ENCODE peak calls at places on chromosomes 1 and 21, in five cellular contexts. One of them, this sample, is unnamed.

GRCh38 chr1:52403566-52404115 is 582 bp downstream of the ORC1 start:
- DNase-seq in A549: peak; percentile 74
- DNase-seq in K562: peak; percentile 72
- DNase-seq in WTC11: peak; percentile 51
- DNase-seq in HCT116: peak; percentile 55
- DNase-seq in this sample: peak; percentile 86

GRCh38 chr21:18951291-18952038 is 547.9 kb upstream of the TMPRSS15 start:
- DNase-seq in A549: peak; percentile 5
- DNase-seq in K562: peak; percentile 6
- DNase-seq in WTC11: peak; percentile 50
- DNase-seq in HCT116: no peak
- DNase-seq in this sample: peak; percentile 57

GRCh38 chr1:229608590-229608989 is 17.3 kb downstream of the TAF5L start:
- DNase-seq in A549: no peak
- DNase-seq in K562: no peak
- DNase-seq in WTC11: no peak
- DNase-seq in HCT116: no peak
- DNase-seq in this sample: no peak

GRCh38 chr1:10170362-10170665 is 40.1 kb upstream of the KIF1B start:
- DNase-seq in A549: no peak
- DNase-seq in K562: no peak
- DNase-seq in WTC11: no peak
- DNase-seq in HCT116: no peak
- DNase-seq in this sample: no peak

GRCh38 chr1:6800728-6801127 is 15.5 kb downstream of the CAMTA1 start:
- DNase-seq in A549: peak; percentile 20
- DNase-seq in K562: no peak
- DNase-seq in WTC11: no peak
- DNase-seq in HCT116: no peak
- DNase-seq in this sample: peak; percentile 22

GRCh38 chr1:200921571-200922110 is 26.9 kb downstream of the INAVA start:
- DNase-seq in A549: no peak
- DNase-seq in K562: no peak
- DNase-seq in WTC11: no peak
- DNase-seq in HCT116: no peak
- DNase-seq in this sample: no peak

GRCh38 chr1:237124856-237125462 is 83.0 kb downstream of the RYR2 start:
- DNase-seq in A549: peak; percentile 33
- DNase-seq in K562: peak; percentile 28
- DNase-seq in WTC11: no peak
- DNase-seq in HCT116: peak; percentile 8
- DNase-seq in this sample: peak; percentile 39

GRCh38 chr1:63827411-63828321 is 53.8 kb downstream of the ROR1 start:
- DNase-seq in A549: no peak
- DNase-seq in K562: no peak
- DNase-seq in WTC11: no peak
- DNase-seq in HCT116: no peak
- DNase-seq in this sample: no peak

GRCh38 chr21:14358775-14359174 is 24.2 kb downstream of the HSPA13 start:
- DNase-seq in A549: no peak
- DNase-seq in K562: no peak
- DNase-seq in WTC11: no peak
- DNase-seq in HCT116: no peak
- DNase-seq in this sample: no peak

GRCh38 chr1:18583326-18583941 is 47.2 kb upstream of the PAX7 start:
- DNase-seq in A549: no peak
- DNase-seq in K562: no peak
- DNase-seq in WTC11: peak; percentile 35
- DNase-seq in HCT116: no peak
- DNase-seq in this sample: no peak

GRCh38 chr1:24961334-24961733 is 31.3 kb upstream of the RUNX3 start:
- DNase-seq in A549: no peak
- DNase-seq in K562: no peak
- DNase-seq in WTC11: no peak
- DNase-seq in HCT116: no peak
- DNase-seq in this sample: no peak

GRCh38 chr1:71921197-71921596 is 361.1 kb downstream of the NEGR1 start:
- DNase-seq in A549: no peak
- DNase-seq in K562: no peak
- DNase-seq in WTC11: no peak
- DNase-seq in HCT116: no peak
- DNase-seq in this sample: no peak

GRCh38 chr21:18449586-18449985 is 46.0 kb upstream of the TMPRSS15 start:
- DNase-seq in A549: no peak
- DNase-seq in K562: no peak
- DNase-seq in WTC11: no peak
- DNase-seq in HCT116: no peak
- DNase-seq in this sample: no peak

GRCh38 chr1:41728403-41729202 is 190.1 kb downstream of the HIVEP3 start:
- DNase-seq in A549: no peak
- DNase-seq in K562: no peak
- DNase-seq in WTC11: no peak
- DNase-seq in HCT116: no peak
- DNase-seq in this sample: peak; percentile 86

GRCh38 chr21:30813174-30813573 is at the start of gene KRTAP8-1:
- DNase-seq in A549: no peak
- DNase-seq in K562: no peak
- DNase-seq in WTC11: no peak
- DNase-seq in HCT116: no peak
- DNase-seq in this sample: no peak

GRCh38 chr21:38922474-38922873 is 116.7 kb downstream of the ETS2 start:
- DNase-seq in A549: no peak
- DNase-seq in K562: no peak
- DNase-seq in WTC11: no peak
- DNase-seq in HCT116: no peak
- DNase-seq in this sample: no peak

GRCh38 chr1:157963713-157964112 is 29.7 kb upstream of the KIRREL1 start:
- DNase-seq in A549: peak; percentile 61
- DNase-seq in K562: peak; percentile 73
- DNase-seq in WTC11: peak; percentile 79
- DNase-seq in HCT116: peak; percentile 39
- DNase-seq in this sample: peak; percentile 62

GRCh38 chr1:157965584-157965983 is 27.9 kb upstream of the KIRREL1 start:
- DNase-seq in A549: peak; percentile 11
- DNase-seq in K562: no peak
- DNase-seq in WTC11: no peak
- DNase-seq in HCT116: no peak
- DNase-seq in this sample: no peak

GRCh38 chr1:157960773-157961172 is 32.7 kb upstream of the KIRREL1 start:
- DNase-seq in A549: no peak
- DNase-seq in K562: no peak
- DNase-seq in WTC11: peak; percentile 18
- DNase-seq in HCT116: no peak
- DNase-seq in this sample: no peak

GRCh38 chr1:157959750-157960149 is 33.7 kb upstream of the KIRREL1 start:
- DNase-seq in A549: no peak
- DNase-seq in K562: no peak
- DNase-seq in WTC11: no peak
- DNase-seq in HCT116: no peak
- DNase-seq in this sample: no peak

DNA sequence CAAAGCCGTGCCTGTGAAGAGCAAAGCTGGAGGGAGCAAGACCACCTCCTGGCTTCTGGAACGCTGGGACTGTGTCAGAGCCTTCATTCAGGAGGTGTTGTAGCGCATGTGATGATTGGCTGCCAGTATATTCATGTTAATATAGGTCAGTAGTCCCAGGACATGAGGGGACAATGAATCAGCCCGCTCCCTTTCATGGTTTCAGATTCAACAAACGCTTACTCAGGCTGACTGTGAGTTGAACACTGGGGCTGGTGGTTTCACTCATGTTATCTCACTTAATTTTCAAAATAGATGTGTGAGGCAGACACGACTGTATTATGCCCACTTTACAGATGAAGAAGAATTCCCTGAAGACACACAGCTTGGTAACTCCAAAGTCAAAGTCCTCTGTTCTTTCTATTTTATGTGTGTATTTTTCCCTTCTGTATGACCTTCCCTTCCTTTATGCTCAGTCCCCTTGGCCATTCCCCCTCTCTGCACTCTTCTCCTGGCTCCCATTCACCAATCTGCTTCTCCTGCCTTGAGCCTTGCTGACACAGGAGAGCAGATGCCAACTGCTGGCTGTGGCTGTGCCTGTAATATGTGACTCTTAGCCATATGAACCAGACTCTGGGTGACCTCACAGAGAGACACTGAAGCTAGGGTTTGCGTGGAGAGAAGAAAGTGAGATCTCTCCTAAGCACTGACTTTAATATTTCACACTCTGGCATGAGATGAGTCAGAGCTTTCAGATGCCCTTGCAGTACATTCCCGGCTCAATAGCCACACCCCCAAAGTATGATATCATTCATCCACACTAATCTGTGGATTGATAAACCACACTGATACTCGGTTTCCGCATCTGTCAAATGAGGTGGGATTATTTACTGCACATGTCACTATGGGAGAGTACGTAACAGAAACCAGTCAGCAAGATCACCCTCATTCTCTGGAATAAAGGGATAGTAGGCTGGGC is 31.4 kb upstream of the KIRREL1 start:
- DNase-seq in A549: peak; percentile 16
- DNase-seq in K562: no peak
- DNase-seq in WTC11: no peak
- DNase-seq in HCT116: no peak
- DNase-seq in this sample: no peak
- TF ChIP-seq MAX in A549: no peak
- TF ChIP-seq MAX in K562: no peak
- TF ChIP-seq MAX in WTC11: no peak
- TF ChIP-seq MAX in HCT116: no peak
- TF ChIP-seq MAX in this sample: no peak

GRCh38 chr1:172341697-172342096 is 78.8 kb upstream of the C1orf105 start:
- DNase-seq in A549: no peak
- DNase-seq in K562: no peak
- DNase-seq in WTC11: no peak
- DNase-seq in HCT116: no peak
- DNase-seq in this sample: no peak

GRCh38 chr1:172339840-172340239 is 80.6 kb upstream of the C1orf105 start:
- DNase-seq in A549: no peak
- DNase-seq in K562: no peak
- DNase-seq in WTC11: no peak
- DNase-seq in HCT116: no peak
- DNase-seq in this sample: no peak

GRCh38 chr1:172335377-172335776 is 85.1 kb upstream of the C1orf105 start:
- DNase-seq in A549: no peak
- DNase-seq in K562: no peak
- DNase-seq in WTC11: no peak
- DNase-seq in HCT116: no peak
- DNase-seq in this sample: no peak

GRCh38 chr1:172340520-172340919 is 80.0 kb upstream of the C1orf105 start:
- DNase-seq in A549: no peak
- DNase-seq in K562: no peak
- DNase-seq in WTC11: no peak
- DNase-seq in HCT116: no peak
- DNase-seq in this sample: no peak

DNA sequence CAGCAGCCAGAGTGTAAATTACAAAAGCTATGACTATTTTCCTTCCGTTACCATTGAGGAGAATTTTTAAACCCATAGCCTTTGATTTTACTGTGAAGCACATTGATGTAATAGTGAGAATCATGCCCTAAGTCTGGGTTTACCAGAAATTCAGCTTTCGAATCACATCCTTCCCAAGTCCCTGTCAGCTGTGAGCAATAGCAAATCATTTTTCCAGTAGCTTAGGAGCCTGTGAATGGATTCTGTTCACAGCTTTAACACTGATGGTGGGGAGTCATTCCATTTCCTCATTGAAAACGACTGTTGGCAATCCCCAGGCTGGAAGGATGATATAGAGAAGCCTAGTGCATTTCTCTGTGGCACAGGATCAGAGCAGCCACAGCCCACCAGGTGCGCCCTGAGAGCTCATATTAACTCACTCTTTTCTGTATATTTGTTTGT is 82.2 kb upstream of the C1orf105 start:
- DNase-seq in A549: no peak
- DNase-seq in K562: no peak
- DNase-seq in WTC11: no peak
- DNase-seq in HCT116: no peak
- DNase-seq in this sample: no peak
- TF ChIP-seq MAX in A549: no peak
- TF ChIP-seq MAX in K562: no peak
- TF ChIP-seq MAX in WTC11: no peak
- TF ChIP-seq MAX in HCT116: no peak
- TF ChIP-seq MAX in this sample: no peak

GRCh38 chr1:223235091-223235490 is 92.0 kb upstream of the TLR5 start:
- DNase-seq in A549: no peak
- DNase-seq in K562: no peak
- DNase-seq in WTC11: no peak
- DNase-seq in HCT116: no peak
- DNase-seq in this sample: no peak

GRCh38 chr1:223233019-223233409 is 90.0 kb upstream of the TLR5 start:
- DNase-seq in A549: no peak
- DNase-seq in K562: no peak
- DNase-seq in WTC11: no peak
- DNase-seq in HCT116: no peak
- DNase-seq in this sample: no peak

GRCh38 chr1:223233410-223234163 is 90.5 kb upstream of the TLR5 start:
- DNase-seq in A549: peak; percentile 41
- DNase-seq in K562: peak; percentile 80
- DNase-seq in WTC11: no peak
- DNase-seq in HCT116: peak; percentile 70
- DNase-seq in this sample: no peak

GRCh38 chr1:223234164-223234501 is 91.1 kb upstream of the TLR5 start:
- DNase-seq in A549: no peak
- DNase-seq in K562: no peak
- DNase-seq in WTC11: no peak
- DNase-seq in HCT116: no peak
- DNase-seq in this sample: no peak

DNA sequence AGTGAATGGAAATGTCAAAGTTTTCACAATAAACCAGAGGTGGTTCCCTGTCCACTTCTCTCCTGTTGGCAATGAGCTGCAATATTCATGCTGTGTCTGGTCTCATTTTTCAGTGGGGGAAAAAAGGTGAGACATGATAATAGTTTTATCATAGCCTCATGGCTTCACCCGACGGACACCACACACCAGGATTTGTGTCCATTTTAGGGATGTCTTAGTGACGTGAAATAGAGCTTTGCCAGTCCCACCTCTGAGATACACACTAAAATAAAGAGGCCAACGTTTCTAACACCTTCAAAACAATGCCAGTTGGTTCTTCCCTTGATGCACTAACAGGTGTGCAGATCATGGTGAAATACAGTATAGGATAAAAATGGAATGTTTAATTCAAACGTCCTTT is 91.5 kb upstream of the TLR5 start:
- DNase-seq in A549: no peak
- DNase-seq in K562: no peak
- DNase-seq in WTC11: no peak
- DNase-seq in HCT116: no peak
- DNase-seq in this sample: no peak
- TF ChIP-seq MAX in A549: no peak
- TF ChIP-seq MAX in K562: no peak
- TF ChIP-seq MAX in WTC11: no peak
- TF ChIP-seq MAX in HCT116: no peak
- TF ChIP-seq MAX in this sample: no peak

DNA sequence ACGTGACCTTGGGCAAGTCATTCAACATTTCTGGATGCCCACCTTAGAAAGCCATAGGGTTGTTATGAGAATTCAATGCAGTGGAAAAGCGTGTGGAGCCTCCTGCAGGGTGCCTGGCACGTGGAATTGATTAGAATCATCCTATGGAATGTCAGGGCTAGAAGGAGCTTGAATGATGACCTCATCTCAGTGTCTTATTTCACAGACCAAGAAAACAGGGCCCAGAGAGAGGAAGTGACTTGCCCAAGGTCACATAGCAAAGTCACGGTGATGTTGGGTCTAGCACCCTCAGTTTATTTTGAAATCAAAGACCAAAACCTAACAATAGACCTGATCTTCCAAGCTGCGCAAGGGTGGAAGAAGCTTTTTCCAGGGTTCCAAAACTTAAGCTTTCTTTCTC is 6.0 kb downstream of the TRABD2B start:
- DNase-seq in A549: no peak
- DNase-seq in K562: no peak
- DNase-seq in WTC11: no peak
- DNase-seq in HCT116: peak; percentile 23
- DNase-seq in this sample: no peak
- TF ChIP-seq MAX in A549: no peak
- TF ChIP-seq MAX in K562: no peak
- TF ChIP-seq MAX in WTC11: no peak
- TF ChIP-seq MAX in HCT116: peak; percentile 36
- TF ChIP-seq MAX in this sample: no peak

This sample was measured in NB4.